ENCODE peak calls at places on chromosomes 12 and 14, in four cellular contexts. D is K562, U is GM12878, X is HepG2. Y is an unnamed sample.

GRCh38 chr12:16324772-16325171 is 22.7 kb upstream of the MGST1 start:
- DNase-seq in D (no peak), U (no peak), X (no peak), Y (no peak)

GRCh38 chr12:10213168-10214130 is 772 bp downstream of the GABARAPL1 start:
- DNase-seq in D (peak), U (no peak), X (peak), Y (peak)

GRCh38 chr12:28313631-28314030 is 123.4 kb downstream of the CCDC91 start:
- DNase-seq in D (no peak), U (no peak), X (no peak), Y (no peak)

GRCh38 chr14:86072134-86072894 is 542.4 kb downstream of the FLRT2 start:
- DNase-seq in D (no peak), U (no peak), X (no peak), Y (no peak)

GRCh38 chr12:131491887-131492490 is 218.9 kb upstream of the SFSWAP start:
- DNase-seq in D (no peak), U (no peak), X (no peak), Y (no peak)

GRCh38 chr12:78721906-78722305 is 142.7 kb upstream of the SYT1 start:
- DNase-seq in D (no peak), U (no peak), X (no peak), Y (no peak)

GRCh38 chr12:123269980-123270379 is 1.7 kb downstream of the CDK2AP1 start:
- DNase-seq in D (no peak), U (no peak), X (peak), Y (no peak)

GRCh38 chr14:59463773-59464650 is 1.2 kb downstream of the GPR135 start:
- DNase-seq in D (no peak), U (no peak), X (no peak), Y (no peak)

GRCh38 chr14:55599250-55599879 is 19.4 kb downstream of the KTN1 start:
- DNase-seq in D (no peak), U (no peak), X (peak), Y (no peak)

GRCh38 chr12:39878753-39879152 is 227.1 kb downstream of the SLC2A13 start:
- DNase-seq in D (no peak), U (no peak), X (no peak), Y (no peak)

GRCh38 chr14:76917158-76917596 is 91.0 kb downstream of the LRRC74A start:
- DNase-seq in D (peak), U (no peak), X (peak), Y (peak)

GRCh38 chr12:80892597-80893445 is 44.9 kb downstream of the LIN7A start:
- DNase-seq in D (no peak), U (peak), X (no peak), Y (no peak)

GRCh38 chr14:26204362-26204953 is 393.4 kb downstream of the NOVA1 start:
- DNase-seq in D (no peak), U (no peak), X (no peak), Y (no peak)

GRCh38 chr12:50182461-50182860 is 15.3 kb upstream of the CERS5 start:
- DNase-seq in D (no peak), U (no peak), X (no peak), Y (no peak)

GRCh38 chr14:61461808-61462275 is 140.5 kb downstream of the PRKCH start:
- DNase-seq in D (peak), U (no peak), X (peak), Y (peak)

GRCh38 chr12:130479401-130480125 is 141.9 kb downstream of the PIWIL1 start:
- DNase-seq in D (no peak), U (no peak), X (no peak), Y (no peak)

GRCh38 chr12:120199595-120200306 is 1.2 kb downstream of the RPLP0 start:
- DNase-seq in D (no peak), U (no peak), X (no peak), Y (no peak)

GRCh38 chr12:12803186-12803585 is 10.0 kb upstream of the DDX47 start:
- DNase-seq in D (peak), U (no peak), X (peak), Y (peak)

GRCh38 chr14:100439781-100440180 is 116.6 kb downstream of the SLC25A47 start:
- DNase-seq in D (no peak), U (no peak), X (no peak), Y (peak)

GRCh38 chr12:18967814-18968213 is 161.7 kb upstream of the PLEKHA5 start:
- DNase-seq in D (no peak), U (no peak), X (no peak), Y (no peak)

GRCh38 chr12:85280138-85280983 is at the start of gene ALX1:
- DNase-seq in D (no peak), U (no peak), X (no peak), Y (peak)

GRCh38 chr12:99809921-99810320 is 162.4 kb downstream of the GARIN6 start:
- DNase-seq in D (no peak), U (no peak), X (peak), Y (no peak)

GRCh38 chr12:58424735-58425379 is 483.5 kb downstream of the ATP23 start:
- DNase-seq in D (no peak), U (no peak), X (no peak), Y (no peak)

GRCh38 chr12:56146492-56147460 is 5.6 kb upstream of the MYL6B start:
- DNase-seq in D (no peak), U (no peak), X (no peak), Y (no peak)

GRCh38 chr14:77094672-77095284 is 3.3 kb upstream of the CIPC start:
- DNase-seq in D (peak), U (no peak), X (peak), Y (peak)

GRCh38 chr14:32366995-32367394 is 37.9 kb downstream of the AKAP6 start:
- DNase-seq in D (no peak), U (no peak), X (no peak), Y (no peak)

GRCh38 chr14:89911018-89911919 is 43.3 kb downstream of the EFCAB11 start:
- DNase-seq in D (no peak), U (no peak), X (peak), Y (no peak)

GRCh38 chr12:68317047-68317667 is 15.0 kb downstream of the MDM1 start:
- DNase-seq in D (peak), U (no peak), X (peak), Y (peak)

GRCh38 chr14:22276913-22277816 is 311.9 kb downstream of the DAD1 start:
- DNase-seq in D (peak), U (no peak), X (peak), Y (peak)

GRCh38 chr12:120010661-120011230 is 21.7 kb downstream of the BICDL1 start:
- DNase-seq in D (no peak), U (no peak), X (no peak), Y (no peak)

GRCh38 chr14:61927521-61927920 is 165.3 kb downstream of the SNAPC1 start:
- DNase-seq in D (no peak), U (no peak), X (no peak), Y (no peak)

GRCh38 chr14:64834965-64835364 is 44.7 kb downstream of the SPTB start:
- DNase-seq in D (no peak), U (no peak), X (no peak), Y (no peak)

DNA sequence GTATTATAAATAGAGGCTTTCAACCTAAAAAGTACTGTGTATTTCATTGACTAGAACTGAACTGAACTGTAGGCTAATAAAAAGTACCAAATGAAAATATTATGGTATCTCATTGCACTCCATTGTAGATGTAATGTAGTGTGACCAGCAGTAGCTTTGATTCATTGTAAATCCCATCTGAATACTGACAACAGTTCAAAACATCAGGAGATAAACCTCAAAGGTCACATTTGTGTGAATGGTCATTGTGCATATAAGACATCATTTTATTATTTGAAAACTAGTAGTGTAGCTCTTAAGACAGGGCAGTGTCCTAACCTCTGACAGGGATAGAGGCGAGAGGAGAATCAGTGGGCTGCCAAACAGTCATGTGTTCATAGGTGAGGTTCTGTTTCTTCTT is 286.6 kb downstream of the FBXL14 start:
- DNase-seq in D (no peak), U (no peak), X (no peak), Y (no peak)
- H3K4me3 ChIP-seq in D (no peak), U (no peak), X (no peak), Y (no peak)

GRCh38 chr14:68548194-68549056 is 244.4 kb downstream of the ZFP36L1 start:
- DNase-seq in D (no peak), U (no peak), X (no peak), Y (peak)
- TF ChIP-seq ESRRA in D (no peak), U (no peak), X (no peak), Y (no peak)

DNA sequence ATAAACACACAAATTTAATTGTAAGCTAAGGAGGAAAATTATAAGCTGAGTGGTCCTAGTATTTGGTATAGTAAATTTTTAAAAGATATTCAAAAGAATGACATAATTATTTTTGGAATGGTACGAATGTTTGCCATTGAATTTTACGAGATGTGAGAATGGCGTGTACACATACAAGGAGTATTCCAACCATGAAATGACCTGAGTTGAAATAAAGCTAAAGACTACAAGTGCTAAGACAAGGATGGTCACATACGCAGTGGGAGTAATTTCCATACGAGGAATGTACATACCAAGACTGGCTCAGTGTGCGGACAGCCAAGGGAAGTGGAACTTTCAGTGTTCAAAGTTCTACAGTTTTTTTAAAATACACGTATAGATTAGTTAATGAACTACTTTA is 21.1 kb upstream of the ETV6 start:
- DNase-seq in D (no peak), U (no peak), X (no peak), Y (no peak)
- H3K4me3 ChIP-seq in D (no peak), U (no peak), X (no peak), Y (no peak)

GRCh38 chr14:102778616-102779351 is 1.5 kb downstream of the TRAF3 start:
- DNase-seq in D (no peak), U (no peak), X (no peak), Y (no peak)

GRCh38 chr14:102774391-102775153 is 2.7 kb upstream of the TRAF3 start:
- DNase-seq in D (peak), U (peak), X (peak), Y (peak)

GRCh38 chr14:102777711-102778615 is 714 bp downstream of the TRAF3 start:
- DNase-seq in D (peak), U (no peak), X (no peak), Y (no peak)

GRCh38 chr14:102775855-102776760 is 1.1 kb upstream of the TRAF3 start:
- DNase-seq in D (no peak), U (no peak), X (peak), Y (peak)

DNA sequence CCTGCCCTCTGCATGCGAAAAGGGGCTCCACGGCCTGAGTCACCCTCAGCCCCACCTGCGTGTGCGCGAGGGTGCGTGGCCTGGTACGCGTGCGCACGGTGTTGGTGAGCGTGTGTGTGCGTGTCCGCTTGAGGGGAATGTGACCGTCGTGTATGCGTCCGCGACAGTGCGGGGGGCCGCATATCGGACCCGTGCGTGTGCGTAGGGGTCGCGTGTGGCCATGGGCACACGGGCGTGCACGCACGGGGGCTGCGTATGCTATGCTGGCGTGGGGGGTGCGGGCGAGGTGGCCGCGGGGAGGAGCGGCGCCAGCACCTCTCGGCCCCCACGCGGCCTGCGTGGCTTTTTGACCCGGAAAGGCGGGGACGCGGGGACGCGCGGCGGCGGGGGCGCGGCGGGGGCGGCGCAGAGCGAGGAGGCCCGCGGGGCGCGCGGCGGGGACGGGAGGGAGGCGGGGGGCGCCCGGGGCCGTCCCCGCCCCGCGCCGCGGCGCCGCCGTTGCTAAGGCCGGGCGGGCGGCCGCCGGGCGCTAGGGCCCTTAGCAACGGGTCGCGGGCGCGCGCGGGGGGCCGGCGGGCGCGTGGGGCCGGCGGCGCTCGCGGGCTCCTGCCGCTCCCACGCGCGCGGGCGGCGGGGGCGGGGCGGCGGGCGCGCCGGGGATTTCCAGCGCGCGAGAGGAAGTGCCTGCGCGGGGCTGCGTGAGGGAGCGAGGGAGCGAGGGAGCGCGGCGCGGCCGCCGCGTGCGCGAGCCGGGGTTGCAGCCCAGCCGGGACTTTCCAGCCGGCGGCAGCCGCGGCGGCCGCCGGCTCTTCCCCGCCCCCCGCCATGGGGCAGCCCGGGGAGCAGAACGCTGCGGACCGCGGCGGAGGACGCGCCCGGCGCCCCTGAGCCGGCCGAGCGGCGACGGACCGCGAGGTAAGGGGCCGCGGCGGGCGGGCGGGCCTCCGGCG is at the start of gene TRAF3:
- DNase-seq in D (peak), U (no peak), X (no peak), Y (peak)
- TF ChIP-seq ESRRA in D (no peak), U (no peak), X (no peak), Y (no peak)

GRCh38 chr12:107318804-107319535 is 225.6 kb upstream of the CRY1 start:
- DNase-seq in D (no peak), U (no peak), X (no peak), Y (no peak)
- H3K4me3 ChIP-seq in D (peak), U (no peak), X (peak), Y (peak)

GRCh38 chr12:76137611-76138010 is 53.1 kb upstream of the NAP1L1 start:
- DNase-seq in D (no peak), U (no peak), X (no peak), Y (no peak)
- TF ChIP-seq ESRRA in D (no peak), U (no peak), X (no peak), Y (no peak)

GRCh38 chr12:3671330-3672112 is 81.4 kb downstream of the CRACR2A start:
- DNase-seq in D (no peak), U (no peak), X (no peak), Y (no peak)
- H3K4me3 ChIP-seq in D (no peak), U (no peak), X (no peak), Y (no peak)

GRCh38 chr12:110421701-110422100 is 18.2 kb upstream of the ANAPC7 start:
- DNase-seq in D (no peak), U (no peak), X (no peak), Y (no peak)
- TF ChIP-seq ESRRA in D (no peak), U (no peak), X (no peak), Y (no peak)

GRCh38 chr14:50766338-50766886 is 64.5 kb downstream of the NIN start:
- DNase-seq in D (no peak), U (no peak), X (no peak), Y (no peak)
- H3K4me3 ChIP-seq in D (no peak), U (no peak), X (no peak), Y (no peak)

Y was measured in A549.